ENCODE peak calls at places on chromosome 15, in six cellular contexts. J is pancreas; G is CD8-positive, alpha-beta T cell; A is body of pancreas; B is uterus; S is heart left ventricle. F is an unnamed sample.

GRCh38 chr15:96354731-96355560 is 24.4 kb downstream of the NR2F2 start:
- DNase-seq in A (no peak), B (peak), J (no peak), G (no peak), S (no peak), F (no peak)

GRCh38 chr15:97729270-97729669 is 231.2 kb upstream of the ARRDC4 start:
- DNase-seq in B (no peak), J (no peak), S (no peak), A (no peak), G (no peak), F (no peak)

GRCh38 chr15:85777291-85778106 is 17.2 kb downstream of the KLHL25 start:
- DNase-seq in B (no peak), J (no peak), G (no peak), A (no peak), S (no peak), F (no peak)

GRCh38 chr15:32649336-32649735 is 7.8 kb downstream of the SCG5 start:
- DNase-seq in A (peak), J (no peak), B (no peak), G (no peak), S (no peak), F (no peak)

GRCh38 chr15:62362608-62363007 is 197.5 kb upstream of the C2CD4B start:
- DNase-seq in G (no peak), B (no peak), A (no peak), S (no peak), J (no peak), F (no peak)

GRCh38 chr15:39172380-39173281 is 408.2 kb upstream of the THBS1 start:
- DNase-seq in B (peak), A (peak), G (no peak), J (no peak), S (peak), F (no peak)

GRCh38 chr15:78077053-78077859 is at the start of gene TBC1D2B:
- DNase-seq in J (peak), S (peak), G (peak), A (peak), B (peak), F (no peak)

GRCh38 chr15:59165726-59166125 is 40.9 kb upstream of the LDHAL6B start:
- DNase-seq in J (no peak), A (no peak), S (no peak), B (peak), G (no peak), F (no peak)

GRCh38 chr15:98876461-98877369 is 130.9 kb downstream of the PGPEP1L start:
- DNase-seq in J (no peak), S (no peak), A (no peak), G (no peak), B (no peak), F (no peak)

GRCh38 chr15:61871926-61872522 is 188.2 kb downstream of the VPS13C start:
- DNase-seq in B (no peak), A (no peak), J (no peak), G (no peak), S (no peak), F (no peak)

GRCh38 chr15:77907824-77908751 is 169.4 kb downstream of the TBC1D2B start:
- DNase-seq in G (peak), B (no peak), S (peak), J (peak), A (peak), F (no peak)

GRCh38 chr15:94080416-94080815 is 150.9 kb upstream of the MCTP2 start:
- DNase-seq in G (no peak), J (no peak), S (peak), B (no peak), A (no peak), F (no peak)

GRCh38 chr15:99306694-99307338 is 55.5 kb downstream of the LRRC28 start:
- DNase-seq in S (peak), B (no peak), A (peak), J (no peak), G (no peak), F (no peak)

GRCh38 chr15:81257435-81257834 is 60.8 kb downstream of the IL16 start:
- DNase-seq in J (no peak), B (no peak), A (no peak), G (no peak), S (no peak), F (no peak)

GRCh38 chr15:92653836-92654524 is 1.6 kb downstream of the FAM174B start:
- DNase-seq in S (no peak), A (peak), G (no peak), J (peak), B (no peak), F (no peak)

GRCh38 chr15:38707802-38708671 is 143.4 kb upstream of the RASGRP1 start:
- DNase-seq in G (no peak), J (no peak), S (no peak), B (peak), A (peak), F (no peak)

GRCh38 chr15:79680721-79681120 is 216.1 kb downstream of the MTHFS start:
- DNase-seq in S (no peak), B (no peak), A (no peak), G (no peak), J (no peak), F (no peak)

GRCh38 chr15:74392402-74392876 is 25.0 kb upstream of the CYP11A1 start:
- DNase-seq in G (no peak), J (no peak), B (no peak), A (no peak), S (no peak), F (no peak)

GRCh38 chr15:76931397-76932089 is at the start of gene RCN2:
- DNase-seq in B (peak), A (peak), G (peak), S (peak), J (peak), F (peak)

GRCh38 chr15:73965730-73966103 is 26.4 kb downstream of the STOML1 start:
- DNase-seq in G (no peak), S (no peak), J (no peak), A (no peak), B (no peak), F (no peak)

GRCh38 chr15:26771168-26771916 is 1.5 kb downstream of the GABRB3 start:
- DNase-seq in J (peak), S (no peak), G (no peak), A (peak), B (no peak), F (peak)

GRCh38 chr15:42650208-42651066 is 75.0 kb downstream of the STARD9 start:
- DNase-seq in A (peak), S (peak), G (peak), J (no peak), B (peak), F (no peak)

GRCh38 chr15:55774113-55774970 is 31.4 kb upstream of the PRTG start:
- DNase-seq in S (no peak), G (peak), A (peak), J (no peak), B (no peak), F (no peak)

GRCh38 chr15:45664451-45664850 is 29.6 kb downstream of the SQOR start:
- DNase-seq in B (no peak), J (no peak), A (no peak), G (no peak), S (no peak), F (no peak)

GRCh38 chr15:63010920-63011693 is 31.4 kb upstream of the TPM1 start:
- DNase-seq in G (no peak), S (no peak), J (no peak), B (no peak), A (no peak), F (no peak)

GRCh38 chr15:96326551-96327154 is 3.8 kb upstream of the NR2F2 start:
- DNase-seq in B (peak), A (no peak), S (no peak), G (no peak), J (peak), F (no peak)

GRCh38 chr15:62644874-62645755 is 397.4 kb upstream of the TPM1 start:
- DNase-seq in S (no peak), J (no peak), A (no peak), G (no peak), B (no peak), F (no peak)

GRCh38 chr15:67149068-67149841 is 83.9 kb downstream of the SMAD3 start:
- DNase-seq in B (no peak), J (no peak), G (no peak), A (no peak), S (no peak), F (no peak)

GRCh38 chr15:58758141-58758540 is 8.6 kb upstream of the ADAM10 start:
- DNase-seq in A (no peak), J (no peak), S (no peak), B (no peak), G (no peak), F (no peak)

GRCh38 chr15:90402230-90402629 is 14.2 kb downstream of the IQGAP1 start:
- DNase-seq in G (no peak), A (no peak), J (no peak), S (no peak), B (peak), F (no peak)

GRCh38 chr15:67967871-67968423 is 86.2 kb upstream of the PIAS1 start:
- DNase-seq in B (peak), A (peak), J (peak), G (no peak), S (peak), F (peak)

GRCh38 chr15:44102675-44103254 is 92.3 kb downstream of the FRMD5 start:
- DNase-seq in A (no peak), J (no peak), B (no peak), S (no peak), G (no peak), F (peak)

GRCh38 chr15:38652998-38653397 is 88.4 kb upstream of the RASGRP1 start:
- DNase-seq in J (no peak), B (no peak), A (no peak), S (no peak), G (peak), F (no peak)

GRCh38 chr15:77015651-77016320 is 20.9 kb downstream of the PSTPIP1 start:
- DNase-seq in B (no peak), S (no peak), A (no peak), J (no peak), G (no peak), F (no peak)

GRCh38 chr15:78023081-78023665 is 54.3 kb downstream of the TBC1D2B start:
- DNase-seq in A (no peak), S (no peak), G (no peak), J (no peak), B (no peak), F (no peak)

GRCh38 chr15:59997070-59997701 is 6.9 kb upstream of the FOXB1 start:
- DNase-seq in G (peak), A (no peak), B (no peak), S (no peak), J (no peak), F (no peak)

GRCh38 chr15:67998599-67999122 is 55.5 kb upstream of the PIAS1 start:
- DNase-seq in S (no peak), G (no peak), B (no peak), A (peak), J (no peak), F (no peak)

GRCh38 chr15:37002041-37002689 is 98.2 kb downstream of the MEIS2 start:
- DNase-seq in A (no peak), B (no peak), G (no peak), J (no peak), S (no peak), F (no peak)

GRCh38 chr15:88619796-88620195 is 1.3 kb upstream of the AEN start:
- DNase-seq in B (no peak), A (no peak), S (no peak), J (no peak), G (no peak), F (no peak)
- H3K27ac ChIP-seq in B (no peak), A (no peak), S (no peak), J (no peak), G (no peak), F (no peak)

GRCh38 chr15:57227181-57227580 is 149.1 kb upstream of the CGNL1 start:
- DNase-seq in A (no peak), B (no peak), G (no peak), S (no peak), J (no peak), F (no peak)
- H3K27ac ChIP-seq in A (no peak), B (no peak), G (no peak), S (no peak), J (no peak), F (peak)

GRCh38 chr15:69071265-69071664 is 56.8 kb downstream of the NOX5 start:
- DNase-seq in A (no peak), B (no peak), G (no peak), S (no peak), J (no peak), F (no peak)
- H3K27ac ChIP-seq in A (no peak), B (no peak), G (no peak), S (no peak), J (no peak), F (no peak)

GRCh38 chr15:65079580-65079979 is 3.0 kb downstream of the KBTBD13 start:
- DNase-seq in G (no peak), B (no peak), S (no peak), A (no peak), J (no peak), F (no peak)

GRCh38 chr15:65077981-65078352 is 1.4 kb downstream of the KBTBD13 start:
- DNase-seq in B (peak), S (peak), J (peak), G (peak), A (peak), F (no peak)

GRCh38 chr15:65072617-65073016 is 3.9 kb upstream of the KBTBD13 start:
- DNase-seq in S (no peak), J (no peak), A (no peak), G (no peak), B (no peak), F (no peak)

GRCh38 chr15:65077291-65077980 is 890 bp downstream of the KBTBD13 start:
- DNase-seq in J (peak), B (no peak), A (no peak), G (no peak), S (no peak), F (no peak)

GRCh38 chr15:65076486-65077290 is at the start of gene KBTBD13:
- DNase-seq in G (no peak), A (no peak), J (peak), B (no peak), S (peak), F (no peak)
- H3K27ac ChIP-seq in G (no peak), A (no peak), J (no peak), B (peak), S (peak), F (no peak)

GRCh38 chr15:75651810-75652543 is 4.3 kb downstream of the SNX33 start:
- DNase-seq in G (no peak), S (no peak), A (peak), B (no peak), J (peak), F (no peak)
- H3K27ac ChIP-seq in G (no peak), S (peak), A (peak), B (peak), J (peak), F (no peak)

GRCh38 chr15:57479005-57479404 is 102.7 kb downstream of the CGNL1 start:
- DNase-seq in B (no peak), J (no peak), A (no peak), S (no peak), G (no peak), F (no peak)

GRCh38 chr15:57476533-57476975 is 100.2 kb downstream of the CGNL1 start:
- DNase-seq in B (no peak), A (no peak), J (no peak), G (no peak), S (no peak), F (no peak)

GRCh38 chr15:57472861-57473260 is 96.6 kb downstream of the CGNL1 start:
- DNase-seq in J (no peak), G (no peak), B (no peak), S (no peak), A (no peak), F (no peak)

GRCh38 chr15:57481038-57481705 is 104.9 kb downstream of the CGNL1 start:
- DNase-seq in J (no peak), G (no peak), B (no peak), S (no peak), A (no peak), F (no peak)

DNA sequence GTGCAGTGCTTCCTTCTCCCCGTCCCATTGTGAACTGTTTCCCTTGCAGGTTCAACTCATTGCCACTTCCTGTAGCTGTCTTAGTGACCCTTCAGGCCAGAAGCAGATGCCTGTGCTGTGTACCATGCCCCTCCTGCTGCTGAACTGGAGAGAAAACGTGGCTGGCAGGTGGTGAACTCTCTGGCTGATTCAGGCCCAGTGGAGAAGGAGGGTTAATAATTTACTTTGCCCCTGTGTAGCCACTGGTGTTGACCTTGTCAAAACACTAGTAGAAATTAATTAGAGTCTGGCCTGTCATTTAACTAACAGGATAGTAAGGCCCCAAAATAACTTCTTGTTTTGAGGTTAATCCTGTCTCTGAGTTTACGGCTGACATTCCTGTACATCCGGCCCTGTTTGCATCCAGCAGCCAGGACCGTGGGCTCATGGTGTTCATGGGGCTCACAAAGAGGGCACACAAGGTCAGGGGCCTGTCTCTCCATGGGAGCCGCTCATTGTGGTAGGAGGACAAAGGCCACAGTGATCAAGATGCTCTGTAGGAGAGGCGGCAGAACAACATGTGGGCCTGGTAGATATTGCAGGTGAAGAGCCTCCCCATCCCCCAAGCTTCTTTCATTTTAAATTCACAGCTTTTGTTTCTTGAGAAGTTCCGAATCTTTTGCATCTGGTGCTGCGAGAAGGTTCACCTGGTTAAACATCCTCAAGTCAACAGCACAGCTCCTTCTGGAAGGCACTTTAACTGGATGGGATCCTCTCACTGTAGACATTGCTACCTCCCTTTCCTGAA is 101.6 kb downstream of the CGNL1 start:
- DNase-seq in A (peak), B (no peak), S (no peak), J (peak), G (no peak), F (no peak)
- H3K27ac ChIP-seq in A (peak), B (no peak), S (no peak), J (peak), G (no peak), F (no peak)

DNA sequence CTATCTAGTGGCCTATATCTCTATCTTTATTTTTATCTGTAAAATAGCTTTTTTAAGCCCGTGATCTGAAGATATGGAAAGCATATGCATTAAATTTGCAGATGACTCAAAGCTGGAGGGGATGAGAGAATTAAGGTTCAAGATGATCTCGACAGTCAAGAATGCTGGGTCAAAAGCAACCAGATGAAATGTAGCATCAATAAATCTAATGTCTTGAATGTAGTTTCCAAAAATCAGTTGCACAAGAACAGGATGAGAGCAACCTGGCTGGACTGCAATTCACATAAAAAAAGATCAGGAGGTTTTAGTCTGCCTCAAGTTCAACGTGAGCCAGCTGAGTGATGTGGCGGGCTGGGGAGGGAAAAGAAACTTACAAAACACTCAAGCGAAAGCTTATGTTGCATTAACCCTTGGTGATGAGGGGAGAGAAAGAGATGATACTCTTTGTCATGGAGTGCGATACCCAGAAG is 221.3 kb upstream of the TLE3 start:
- DNase-seq in A (no peak), B (peak), G (no peak), J (no peak), S (no peak), F (no peak)
- H3K27ac ChIP-seq in A (no peak), B (peak), G (no peak), J (no peak), S (no peak), F (no peak)

DNA sequence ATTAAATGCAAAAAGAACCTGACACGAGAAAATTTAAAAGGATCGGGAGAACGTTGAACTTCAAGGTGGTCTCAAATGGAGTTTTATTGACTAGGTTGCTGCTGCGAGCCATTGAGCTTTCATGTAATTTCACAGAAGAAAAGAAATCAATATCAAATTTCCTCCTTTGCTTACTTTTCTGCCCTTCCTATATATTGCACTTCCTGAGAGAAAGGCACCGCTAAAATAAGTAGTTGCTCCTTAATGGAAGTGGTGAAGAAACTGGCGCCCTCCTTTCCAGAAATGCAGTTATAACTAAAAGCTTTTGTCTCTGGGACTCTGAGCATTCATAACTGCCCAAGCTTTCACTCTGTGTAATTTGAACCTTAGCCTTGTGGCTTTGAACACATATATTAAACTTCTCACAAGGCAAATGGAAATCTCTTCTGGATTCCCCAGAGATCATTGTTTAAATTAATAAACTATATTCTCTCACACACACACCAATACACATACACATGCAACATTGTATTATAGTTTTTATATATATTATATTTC is 13.4 kb downstream of the EID1 start:
- DNase-seq in J (no peak), S (no peak), A (no peak), B (no peak), G (no peak), F (no peak)
- H3K27ac ChIP-seq in J (no peak), S (no peak), A (no peak), B (no peak), G (no peak), F (no peak)

DNA sequence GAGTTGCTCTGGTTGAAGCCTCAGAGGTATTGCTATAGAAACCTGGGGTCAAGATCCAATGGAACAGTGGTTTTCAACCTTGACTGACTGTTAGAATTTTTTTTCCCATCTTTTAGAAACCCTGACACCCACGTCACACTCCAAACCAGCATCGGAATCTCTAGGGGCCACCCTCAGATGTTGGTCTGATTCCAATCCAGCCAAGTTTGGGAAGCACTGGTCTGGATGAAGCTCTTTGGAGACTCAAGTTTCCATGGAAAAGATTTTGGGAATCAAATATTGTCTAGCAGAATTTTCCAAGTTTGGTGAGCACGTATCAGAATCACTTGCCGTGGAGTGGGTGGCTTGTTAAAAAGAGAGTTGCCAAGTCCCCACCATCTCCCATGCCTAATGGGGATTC is 103.8 kb downstream of the THSD4 start:
- DNase-seq in J (no peak), A (no peak), B (no peak), S (peak), G (no peak), F (no peak)
- H3K27ac ChIP-seq in J (no peak), A (no peak), B (peak), S (no peak), G (no peak), F (no peak)

F was measured in caudate nucleus.